ENCODE peak calls at places on chromosomes 11 and 22, in ten cellular contexts. C is NCI-H1417 treated with DMSO at 0.1 percent for 48 hours, U is amniotic stem cell, H is caudate nucleus, D is iPS-NIHi11, T is NCI-H524 treated with DMSO at 0.1 percent for 48 hours, X is endothelial cell, Z is COR-L47, W is NCI-H1105 treated with DMSO at 0.1 percent for 48 hours, M is HS-5. Q is an unnamed sample.

GRCh38 chr11:95922536-95923440 is 1.1 kb downstream of the MTMR2 start:
- DNase-seq in W (no peak), Z (no peak), T (no peak), D (no peak), H (no peak), C (no peak), X (no peak), M (no peak), U (no peak), Q (no peak)

GRCh38 chr11:34653851-34654490 is 33.1 kb downstream of the EHF start:
- DNase-seq in H (no peak), U (peak; percentile 91), M (peak; percentile 87), X (no peak), T (no peak), Z (no peak), D (no peak), C (no peak), W (no peak), Q (no peak)

GRCh38 chr11:18853086-18853720 is 61.6 kb upstream of the PTPN5 start:
- DNase-seq in U (no peak), X (peak; percentile 7), H (no peak), C (no peak), W (peak; percentile 53), D (peak; percentile 39), M (no peak), T (no peak), Z (peak; percentile 54), Q (no peak)

GRCh38 chr11:32015435-32015834 is 75.4 kb upstream of the RCN1 start:
- DNase-seq in W (peak; percentile 92), H (no peak), M (no peak), D (no peak), U (no peak), X (no peak), T (no peak), C (no peak), Z (peak; percentile 31), Q (no peak)

GRCh38 chr22:50530857-50531545 is 1.2 kb upstream of the TYMP start:
- DNase-seq in Z (peak; percentile 31), X (peak; percentile 67), D (peak; percentile 77), U (no peak), M (no peak), H (no peak), C (no peak), W (peak; percentile 53), T (no peak), Q (no peak)

GRCh38 chr11:104094576-104094975 is 58.1 kb downstream of the DDI1 start:
- DNase-seq in T (no peak), Z (no peak), D (no peak), U (no peak), X (no peak), C (no peak), W (no peak), M (no peak), H (no peak), Q (no peak)

GRCh38 chr22:46390652-46391301 is 55.3 kb downstream of the TRMU start:
- DNase-seq in M (no peak), C (no peak), Z (no peak), U (peak; percentile 84), W (no peak), H (no peak), X (no peak), D (no peak), T (no peak), Q (no peak)

GRCh38 chr11:46066335-46066734 is 54.9 kb downstream of the PHF21A start:
- DNase-seq in H (no peak), Z (no peak), C (no peak), X (no peak), T (no peak), U (no peak), W (peak; percentile 40), D (no peak), M (no peak), Q (no peak)

GRCh38 chr22:41052661-41053490 is 39.5 kb upstream of the EP300 start:
- DNase-seq in D (no peak), X (no peak), T (no peak), U (peak; percentile 57), M (peak; percentile 15), C (no peak), W (no peak), Z (no peak), H (no peak), Q (no peak)

GRCh38 chr22:24601217-24602104 is 1.5 kb upstream of the GGT1 start:
- DNase-seq in M (no peak), D (no peak), W (peak; percentile 10), X (no peak), C (no peak), H (no peak), U (no peak), T (no peak), Z (no peak), Q (no peak)

GRCh38 chr11:77175869-77176539 is 48.0 kb downstream of the MYO7A start:
- DNase-seq in D (peak; percentile 77), Z (no peak), X (peak; percentile 44), U (no peak), T (no peak), M (no peak), H (no peak), C (no peak), W (no peak), Q (no peak)

GRCh38 chr11:69005631-69006368 is 7.2 kb downstream of the MRGPRF start:
- DNase-seq in H (no peak), T (no peak), C (no peak), D (no peak), U (no peak), M (no peak), Z (no peak), W (no peak), X (no peak), Q (no peak)

GRCh38 chr11:97615541-97615940 is 1225.7 kb downstream of the JRKL start:
- DNase-seq in D (no peak), M (no peak), C (no peak), Z (no peak), W (no peak), T (no peak), U (no peak), X (no peak), H (no peak), Q (no peak)

GRCh38 chr11:129374081-129374992 is 1.3 kb upstream of the BARX2 start:
- DNase-seq in H (no peak), X (peak; percentile 15), W (no peak), T (no peak), Z (no peak), U (no peak), D (peak; percentile 39), M (no peak), C (no peak), Q (no peak)

GRCh38 chr22:39629851-39630250 is 59.3 kb downstream of the CACNA1I start:
- DNase-seq in D (no peak), W (no peak), C (no peak), H (no peak), M (no peak), T (no peak), U (no peak), Z (no peak), X (no peak), Q (no peak)

GRCh38 chr11:128471138-128471661 is 116.2 kb downstream of the ETS1 start:
- DNase-seq in W (no peak), T (no peak), H (no peak), D (no peak), Z (no peak), U (no peak), C (no peak), X (no peak), M (no peak), Q (no peak)

GRCh38 chr11:31870609-31871309 is 59.6 kb upstream of the PAX6 start:
- DNase-seq in M (no peak), X (peak; percentile 70), D (peak; percentile 82), H (no peak), T (no peak), W (peak; percentile 66), C (no peak), Z (peak; percentile 40), U (peak; percentile 23), Q (peak; percentile 11)

GRCh38 chr11:64916848-64917662 is at the start of gene ATG2A:
- DNase-seq in C (peak; percentile 99), Z (peak; percentile 99), D (peak; percentile 98), W (peak; percentile 100), X (peak; percentile 97), T (peak; percentile 98), U (peak; percentile 97), M (peak; percentile 99), H (peak; percentile 97), Q (peak; percentile 99)

GRCh38 chr11:8056810-8057463 is 24.1 kb upstream of the TUB start:
- DNase-seq in U (peak; percentile 15), W (no peak), Z (no peak), D (no peak), X (no peak), C (no peak), H (no peak), T (no peak), M (no peak), Q (no peak)

GRCh38 chr11:19905280-19905853 is 192.7 kb downstream of the NAV2 start:
- DNase-seq in D (peak; percentile 70), X (no peak), C (no peak), W (peak; percentile 55), H (no peak), T (no peak), U (peak; percentile 47), Z (peak; percentile 32), M (no peak), Q (no peak)

GRCh38 chr22:33487041-33487716 is 429.0 kb upstream of the SYN3 start:
- DNase-seq in Z (no peak), W (no peak), M (no peak), X (no peak), T (no peak), H (no peak), U (no peak), C (no peak), D (no peak), Q (no peak)

GRCh38 chr22:22026157-22026831 is 43.7 kb upstream of the TOP3B start:
- DNase-seq in C (no peak), D (no peak), W (no peak), Z (no peak), T (no peak), M (no peak), H (no peak), U (no peak), X (no peak), Q (no peak)

GRCh38 chr11:70432580-70432979 is 34.3 kb downstream of the CTTN start:
- DNase-seq in Z (no peak), W (no peak), X (no peak), M (no peak), U (no peak), C (no peak), H (no peak), D (no peak), T (no peak), Q (no peak)

GRCh38 chr11:92136792-92137191 is 87.8 kb upstream of the FAT3 start:
- DNase-seq in H (no peak), X (peak; percentile 9), D (peak; percentile 25), C (no peak), U (no peak), Z (peak; percentile 8), T (no peak), M (no peak), W (no peak), Q (no peak)

GRCh38 chr22:21754523-21755128 is 19.0 kb upstream of the YPEL1 start:
- DNase-seq in H (peak; percentile 24), D (no peak), C (no peak), W (peak; percentile 17), U (no peak), T (no peak), X (no peak), M (no peak), Z (no peak), Q (no peak)

GRCh38 chr11:26227883-26228502 is 103.9 kb upstream of the ANO3 start:
- DNase-seq in D (no peak), T (no peak), H (no peak), U (no peak), M (no peak), Z (no peak), C (no peak), X (no peak), W (no peak), Q (no peak)

GRCh38 chr11:3091081-3091845 is 34.0 kb upstream of the CARS1 start:
- DNase-seq in Z (no peak), W (no peak), T (no peak), H (no peak), C (no peak), M (no peak), U (no peak), X (no peak), D (no peak), Q (no peak)

GRCh38 chr22:20319041-20319744 is 667 bp downstream of the DGCR6L start:
- DNase-seq in U (no peak), Z (no peak), H (peak; percentile 23), T (no peak), M (no peak), X (peak; percentile 28), W (no peak), D (peak; percentile 39), C (no peak), Q (no peak)

Q was measured in amygdala.